ENCODE peak calls at places on chromosome 18, in seven cellular contexts. P, T, U, M, I, C and R are unnamed samples.

GRCh38 chr18:74942319-74942910 is 266.5 kb downstream of the PTGR3 start:
- DNase-seq in P (peak; percentile 75), T (peak; percentile 3), U (no peak), M (no peak), I (no peak), C (no peak), R (no peak)

GRCh38 chr18:33696332-33697162 is 118.5 kb downstream of the ASXL3 start:
- DNase-seq in P (no peak), T (no peak), U (no peak), M (peak; percentile 80), I (no peak), C (no peak), R (no peak)

GRCh38 chr18:62954341-62954740 is 239.0 kb downstream of the PHLPP1 start:
- DNase-seq in P (peak; percentile 52), T (no peak), U (no peak), M (no peak), I (no peak), C (no peak), R (no peak)

GRCh38 chr18:76131738-76132137 is 363.3 kb downstream of the ZNF516 start:
- DNase-seq in P (no peak), T (no peak), U (no peak), M (no peak), I (no peak), C (no peak), R (no peak)

GRCh38 chr18:4106407-4107033 is 348.6 kb downstream of the DLGAP1 start:
- DNase-seq in P (peak; percentile 52), T (peak; percentile 66), U (no peak), M (peak; percentile 75), I (peak; percentile 70), C (peak; percentile 29), R (peak; percentile 84)

GRCh38 chr18:58788971-58789797 is 75.5 kb upstream of the ZNF532 start:
- DNase-seq in P (peak; percentile 84), T (no peak), U (no peak), M (peak; percentile 61), I (peak; percentile 64), C (peak; percentile 92), R (no peak)

GRCh38 chr18:61637319-61637718 is 255.5 kb downstream of the RNF152 start:
- DNase-seq in P (no peak), T (no peak), U (no peak), M (peak; percentile 87), I (peak; percentile 81), C (no peak), R (peak; percentile 18)

GRCh38 chr18:67475673-67476072 is 40.8 kb downstream of the DSEL start:
- DNase-seq in P (peak; percentile 57), T (no peak), U (no peak), M (no peak), I (no peak), C (peak; percentile 49), R (no peak)

GRCh38 chr18:73827801-73828200 is 319.8 kb downstream of the FBXO15 start:
- DNase-seq in P (peak; percentile 28), T (peak; percentile 82), U (no peak), M (peak; percentile 1), I (no peak), C (peak; percentile 10), R (no peak)

GRCh38 chr18:46174317-46175039 is 70.3 kb downstream of the HAUS1 start:
- DNase-seq in P (peak; percentile 30), T (peak; percentile 31), U (no peak), M (peak; percentile 71), I (peak; percentile 43), C (peak; percentile 53), R (peak; percentile 26)

GRCh38 chr18:8142131-8142711 is 467.0 kb upstream of the RAB12 start:
- DNase-seq in P (peak; percentile 72), T (no peak), U (no peak), M (peak; percentile 43), I (no peak), C (peak; percentile 79), R (no peak)

GRCh38 chr18:69539404-69539803 is 138.7 kb downstream of the DOK6 start:
- DNase-seq in P (no peak), T (no peak), U (no peak), M (no peak), I (no peak), C (no peak), R (no peak)

GRCh38 chr18:66916834-66917233 is 312.9 kb upstream of the CDH19 start:
- DNase-seq in P (no peak), T (no peak), U (no peak), M (no peak), I (no peak), C (no peak), R (no peak)

GRCh38 chr18:45954070-45954712 is 12.9 kb downstream of the EPG5 start:
- DNase-seq in P (peak; percentile 95), T (peak; percentile 78), U (no peak), M (no peak), I (no peak), C (peak; percentile 82), R (no peak)

GRCh38 chr18:3914833-3915598 is 465.0 kb downstream of the TGIF1 start:
- DNase-seq in P (no peak), T (no peak), U (no peak), M (no peak), I (no peak), C (no peak), R (no peak)

GRCh38 chr18:51561821-51562220 is 364.3 kb upstream of the MEX3C start:
- DNase-seq in P (no peak), T (no peak), U (no peak), M (no peak), I (no peak), C (no peak), R (no peak)

GRCh38 chr18:63119647-63120046 is 199.9 kb downstream of the BCL2 start:
- DNase-seq in P (peak; percentile 8), T (no peak), U (peak; percentile 3), M (peak; percentile 65), I (peak; percentile 45), C (peak; percentile 19), R (no peak)

GRCh38 chr18:23114911-23115310 is 20.4 kb upstream of the CABLES1 start:
- DNase-seq in P (peak; percentile 70), T (no peak), U (no peak), M (no peak), I (no peak), C (peak; percentile 93), R (no peak)

GRCh38 chr18:76518543-76519155 is 23.6 kb upstream of the ZNF516 start:
- DNase-seq in P (peak; percentile 31), T (no peak), U (no peak), M (peak; percentile 69), I (peak; percentile 73), C (peak; percentile 63), R (no peak)

GRCh38 chr18:32920796-32921787 is 148.3 kb upstream of the KLHL14 start:
- DNase-seq in P (peak; percentile 95), T (peak; percentile 18), U (no peak), M (peak; percentile 11), I (no peak), C (peak; percentile 93), R (no peak)

GRCh38 chr18:77015176-77015575 is 117.4 kb downstream of the MBP start:
- DNase-seq in P (no peak), T (no peak), U (no peak), M (no peak), I (no peak), C (no peak), R (no peak)

GRCh38 chr18:7038330-7038846 is 79.2 kb downstream of the LAMA1 start:
- DNase-seq in P (peak; percentile 99), T (peak; percentile 90), U (peak; percentile 29), M (peak; percentile 83), I (peak; percentile 80), C (peak; percentile 59), R (peak; percentile 45)

GRCh38 chr18:41700435-41700834 is 254.6 kb upstream of the PIK3C3 start:
- DNase-seq in P (no peak), T (no peak), U (no peak), M (no peak), I (no peak), C (no peak), R (no peak)

GRCh38 chr18:33839452-33840225 is 261.6 kb downstream of the ASXL3 start:
- DNase-seq in P (peak; percentile 48), T (no peak), U (no peak), M (peak; percentile 78), I (no peak), C (peak; percentile 72), R (peak; percentile 68)

GRCh38 chr18:44826418-44827259 is 146.0 kb downstream of the SETBP1 start:
- DNase-seq in P (peak; percentile 83), T (no peak), U (no peak), M (peak; percentile 62), I (no peak), C (peak; percentile 94), R (peak; percentile 23)

DNA sequence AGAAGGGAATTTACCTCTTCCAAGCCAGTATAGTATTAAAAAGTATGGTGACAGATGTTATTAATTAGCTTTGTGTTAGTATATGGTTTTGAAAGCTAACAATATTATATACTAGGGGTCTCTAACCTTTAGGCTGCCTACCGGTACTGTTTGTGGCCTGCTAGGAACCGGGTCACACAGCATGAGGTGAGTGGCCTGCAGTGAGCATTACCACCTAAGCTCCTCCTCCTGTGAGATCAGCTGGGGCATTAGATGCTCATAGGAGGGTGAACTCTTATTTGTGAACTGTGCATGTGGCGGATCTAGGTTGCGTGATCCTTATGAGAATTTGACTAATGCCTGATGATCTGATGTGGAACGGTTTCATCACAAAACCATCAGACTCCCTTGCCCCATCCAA is 583.4 kb upstream of the CDH2 start:
- DNase-seq in P (no peak), T (no peak), U (no peak), M (no peak), I (no peak), C (no peak), R (no peak)
- H4K8ac ChIP-seq in P (no peak overlapping the region), T (no peak overlapping the region), U (no peak overlapping the region), M (no peak overlapping the region), I (no peak overlapping the region), C (no peak overlapping the region), R (no peak overlapping the region)

GRCh38 chr18:43277164-43277600 is at the start of gene SYT4:
- DNase-seq in P (peak; percentile 7), T (peak; percentile 30), U (peak; percentile 66), M (peak; percentile 96), I (peak; percentile 91), C (peak; percentile 78), R (peak; percentile 69)
- H4K8ac ChIP-seq in P (no peak within 1 kb of the TSS), T (no peak within 1 kb of the TSS), U (no peak within 1 kb of the TSS), M (no peak within 1 kb of the TSS), I (no peak within 1 kb of the TSS), C (no peak within 1 kb of the TSS), R (no peak within 1 kb of the TSS)

GRCh38 chr18:2853926-2854664 is 7.3 kb downstream of the EMILIN2 start:
- DNase-seq in P (no peak), T (peak; percentile 28), U (no peak), M (peak; percentile 79), I (no peak), C (no peak), R (no peak)

GRCh38 chr18:2853173-2853925 is 6.5 kb downstream of the EMILIN2 start:
- DNase-seq in P (no peak), T (no peak), U (no peak), M (no peak), I (no peak), C (no peak), R (no peak)

GRCh38 chr18:2850816-2851215 is 4.0 kb downstream of the EMILIN2 start:
- DNase-seq in P (no peak), T (no peak), U (no peak), M (no peak), I (no peak), C (no peak), R (no peak)

GRCh38 chr18:2848879-2849254 is 2.1 kb downstream of the EMILIN2 start:
- DNase-seq in P (no peak), T (no peak), U (no peak), M (no peak), I (no peak), C (no peak), R (no peak)

GRCh38 chr18:2851771-2852170 is 5.0 kb downstream of the EMILIN2 start:
- DNase-seq in P (no peak), T (no peak), U (no peak), M (no peak), I (no peak), C (no peak), R (no peak)
- H4K8ac ChIP-seq in P (no peak overlapping the region), T (no peak overlapping the region), U (no peak overlapping the region), M (no peak overlapping the region), I (no peak overlapping the region), C (no peak overlapping the region), R (no peak overlapping the region)

GRCh38 chr18:79461627-79462026 is 65.9 kb downstream of the NFATC1 start:
- DNase-seq in P (no peak), T (no peak), U (no peak), M (no peak), I (no peak), C (no peak), R (no peak)
- H4K8ac ChIP-seq in P (no peak overlapping the region), T (no peak overlapping the region), U (no peak overlapping the region), M (no peak overlapping the region), I (no peak overlapping the region), C (peak overlapping the region; percentile 43), R (no peak overlapping the region)